ENCODE peak calls at places on chromosome 7, in four cellular contexts. I, C, Y and A are unnamed samples.

GRCh38 chr7:151051108-151051507 is 2.8 kb downstream of the ASIC3 start:
- DNase-seq in I (no peak), C (no peak), Y (peak), A (no peak)

GRCh38 chr7:67788689-67789088 is 792.1 kb downstream of the TYW1 start:
- DNase-seq in I (no peak), C (no peak), Y (peak), A (peak)

GRCh38 chr7:334618-335357 is 44.8 kb downstream of the FOXL3 start:
- DNase-seq in I (no peak), C (no peak), Y (no peak), A (no peak)

GRCh38 chr7:18467011-18467410 is 28.5 kb upstream of the HDAC9 start:
- DNase-seq in I (no peak), C (no peak), Y (no peak), A (no peak)

GRCh38 chr7:116139007-116139406 is 71.3 kb upstream of the TES start:
- DNase-seq in I (no peak), C (peak), Y (no peak), A (no peak)

GRCh38 chr7:116271980-116272886 is 61.9 kb downstream of the TES start:
- DNase-seq in I (no peak), C (no peak), Y (no peak), A (peak)

GRCh38 chr7:5041047-5041446 is 4.6 kb upstream of the RBAK start:
- DNase-seq in I (no peak), C (no peak), Y (no peak), A (no peak)

GRCh38 chr7:141617280-141617679 is 66.1 kb downstream of the AGK start:
- DNase-seq in I (no peak), C (no peak), Y (no peak), A (no peak)

GRCh38 chr7:137840183-137840779 is 6.5 kb downstream of the DGKI start:
- DNase-seq in I (no peak), C (no peak), Y (no peak), A (no peak)

GRCh38 chr7:132141109-132141508 is 435.2 kb downstream of the PLXNA4 start:
- DNase-seq in I (no peak), C (no peak), Y (no peak), A (no peak)

GRCh38 chr7:129804301-129805085 is 148.3 kb downstream of the UBE2H start:
- DNase-seq in I (no peak), C (no peak), Y (no peak), A (no peak)

GRCh38 chr7:372939-373791 is 83.2 kb downstream of the FOXL3 start:
- DNase-seq in I (no peak), C (peak), Y (no peak), A (no peak)

GRCh38 chr7:121132940-121133339 is 144.4 kb downstream of the CPED1 start:
- DNase-seq in I (no peak), C (no peak), Y (no peak), A (no peak)

GRCh38 chr7:147492621-147493020 is 1097.9 kb upstream of the C7orf33 start:
- DNase-seq in I (no peak), C (no peak), Y (no peak), A (no peak)

GRCh38 chr7:41476117-41476803 is 226.6 kb downstream of the INHBA start:
- DNase-seq in I (peak), C (no peak), Y (no peak), A (no peak)

GRCh38 chr7:55130079-55130476 is 111.3 kb downstream of the EGFR start:
- DNase-seq in I (no peak), C (no peak), Y (no peak), A (peak)

GRCh38 chr7:46844486-46844885 is 737.4 kb downstream of the TNS3 start:
- DNase-seq in I (no peak), C (no peak), Y (no peak), A (no peak)

GRCh38 chr7:157010588-157011332 is at the start of gene MNX1:
- DNase-seq in I (no peak), C (peak), Y (peak), A (peak)

GRCh38 chr7:157007470-157008066 is 2.9 kb downstream of the MNX1 start:
- DNase-seq in I (no peak), C (no peak), Y (no peak), A (no peak)

GRCh38 chr7:157008206-157009169 is 2.0 kb downstream of the MNX1 start:
- DNase-seq in I (no peak), C (no peak), Y (no peak), A (no peak)

GRCh38 chr7:157009778-157010587 is 480 bp downstream of the MNX1 start:
- DNase-seq in I (no peak), C (no peak), Y (peak), A (peak)

DNA sequence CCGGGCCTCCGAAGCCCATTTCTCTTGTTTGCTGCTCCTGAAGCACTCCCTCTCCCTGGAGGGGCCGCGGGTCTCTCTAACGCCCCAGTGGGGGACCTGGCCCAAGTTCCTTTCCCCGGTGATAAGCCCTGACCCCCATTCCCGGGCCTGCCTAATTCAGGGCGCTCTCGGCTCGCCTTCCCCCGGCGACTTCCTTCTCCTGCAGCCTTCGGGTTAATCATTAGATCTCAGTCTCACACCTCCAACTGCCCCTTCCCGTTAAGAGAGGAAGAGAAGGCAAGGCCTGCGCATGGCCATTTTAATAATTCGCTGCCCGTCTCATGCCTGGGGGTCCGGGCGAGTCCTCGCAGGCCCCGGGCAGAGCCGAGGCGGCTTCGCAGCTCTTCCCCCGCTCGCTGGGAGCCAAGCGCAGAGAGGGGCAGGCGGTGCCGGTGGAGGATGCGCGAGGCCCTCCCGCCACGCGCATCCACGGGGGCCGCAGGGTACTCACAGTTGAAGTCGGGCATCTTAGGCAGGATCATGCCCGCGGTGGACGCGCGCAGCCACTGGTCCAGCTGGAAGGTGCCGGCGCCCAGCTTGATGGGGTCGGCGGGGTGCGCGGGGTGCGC is 1.2 kb downstream of the MNX1 start:
- DNase-seq in I (no peak), C (peak), Y (no peak), A (peak)
- TF ChIP-seq KDM1A in I (no peak), C (no peak), Y (no peak), A (no peak)

GRCh38 chr7:1387261-1387660 is 72.0 kb downstream of the MICALL2 start:
- DNase-seq in I (no peak), C (no peak), Y (no peak), A (no peak)

GRCh38 chr7:1385086-1385808 is 74.0 kb downstream of the MICALL2 start:
- DNase-seq in I (no peak), C (no peak), Y (no peak), A (no peak)

GRCh38 chr7:1384113-1384415 is 75.2 kb downstream of the MICALL2 start:
- DNase-seq in I (no peak), C (no peak), Y (no peak), A (no peak)

GRCh38 chr7:1386623-1387220 is 72.5 kb downstream of the MICALL2 start:
- DNase-seq in I (no peak), C (no peak), Y (no peak), A (no peak)

GRCh38 chr7:1385809-1386622 is 73.3 kb downstream of the MICALL2 start:
- DNase-seq in I (no peak), C (no peak), Y (no peak), A (no peak)
- TF ChIP-seq REST in I (no peak), C (no peak), Y (no peak), A (no peak)

GRCh38 chr7:2622869-2623697 is 8.7 kb upstream of the TTYH3 start:
- DNase-seq in I (no peak), C (peak), Y (no peak), A (no peak)
- TF ChIP-seq POLR2A in I (no peak), C (no peak), Y (no peak), A (no peak)

DNA sequence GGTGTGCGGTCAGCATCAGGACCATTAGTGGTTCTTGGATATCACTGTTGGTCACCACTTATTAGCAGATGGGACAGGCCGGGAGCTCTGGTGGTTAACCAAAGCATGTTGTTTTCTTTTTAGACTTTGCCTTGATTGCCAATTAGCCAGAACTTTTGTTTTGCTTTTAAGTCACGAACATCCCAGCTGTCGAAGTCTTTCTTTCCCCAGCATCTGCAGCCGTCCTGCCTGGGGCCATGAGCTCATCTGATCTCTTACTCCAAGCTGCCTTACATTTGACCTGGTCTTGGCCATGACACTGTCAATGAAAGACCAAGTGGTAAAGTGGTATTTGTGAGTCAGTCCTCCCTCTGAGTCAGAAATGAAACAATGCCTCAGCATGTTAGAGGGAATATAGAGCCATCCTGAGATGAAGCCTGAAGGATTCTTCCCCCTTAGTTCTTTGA is 53.9 kb upstream of the CREB5 start:
- DNase-seq in I (no peak), C (no peak), Y (no peak), A (peak)
- TF ChIP-seq KDM1A in I (no peak), C (no peak), Y (no peak), A (no peak)

GRCh38 chr7:88396948-88397322 is 90.2 kb upstream of the STEAP4 start:
- DNase-seq in I (no peak), C (no peak), Y (no peak), A (no peak)
- TF ChIP-seq REST in I (no peak), C (no peak), Y (no peak), A (no peak)

GRCh38 chr7:2541291-2542010 is 13.9 kb downstream of the BRAT1 start:
- DNase-seq in I (no peak), C (no peak), Y (no peak), A (no peak)

GRCh38 chr7:2539031-2540028 is 16.0 kb downstream of the BRAT1 start:
- DNase-seq in I (no peak), C (no peak), Y (no peak), A (no peak)

GRCh38 chr7:2540133-2540532 is 15.2 kb downstream of the BRAT1 start:
- DNase-seq in I (no peak), C (no peak), Y (no peak), A (no peak)

GRCh38 chr7:2540641-2541051 is 14.7 kb downstream of the BRAT1 start:
- DNase-seq in I (no peak), C (no peak), Y (peak), A (no peak)

DNA sequence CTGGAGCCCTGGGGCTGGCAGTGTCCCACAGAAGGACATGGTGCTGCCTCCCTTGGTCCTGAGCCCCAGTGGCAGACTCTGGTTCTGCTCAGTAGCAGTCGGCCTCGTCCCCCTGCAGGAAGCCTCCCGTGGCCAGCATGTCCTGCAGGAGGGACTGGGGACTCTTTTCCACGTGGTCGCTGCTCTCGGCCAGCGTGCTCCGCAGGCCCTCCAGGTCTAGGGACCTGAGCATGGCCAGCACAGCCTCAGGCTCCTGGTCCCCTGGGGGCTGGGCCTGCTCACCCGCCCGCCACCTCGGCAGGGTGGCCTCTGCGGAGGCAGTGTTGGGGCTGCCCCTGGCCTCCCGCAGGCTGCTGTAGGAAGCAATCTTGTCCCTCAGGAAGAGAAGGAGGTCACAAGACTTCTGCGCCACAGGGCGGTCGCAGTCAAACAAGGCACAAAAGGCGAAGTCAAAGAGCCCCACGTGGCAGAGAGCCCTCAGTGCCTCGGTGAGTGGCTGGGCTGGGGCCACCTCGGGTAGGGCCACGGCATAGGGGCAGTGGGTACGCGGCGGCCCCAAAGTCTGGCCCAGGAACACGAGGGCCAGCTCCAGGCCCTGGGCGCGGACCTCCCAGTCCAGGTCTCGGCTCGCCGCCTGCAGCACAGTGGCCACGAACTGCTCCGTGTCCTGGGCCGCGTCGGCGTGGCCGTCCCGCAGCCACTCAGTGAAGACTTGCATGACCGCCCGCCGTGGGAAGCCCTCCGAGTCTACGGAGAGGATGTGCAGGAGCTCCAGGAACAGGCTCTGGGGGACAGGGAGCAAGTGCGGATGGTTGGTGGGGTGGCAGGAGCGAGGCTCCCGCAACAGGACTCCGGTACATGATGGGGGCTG is 17.1 kb downstream of the BRAT1 start:
- DNase-seq in I (no peak), C (no peak), Y (no peak), A (no peak)
- TF ChIP-seq POLR2A in I (no peak), C (no peak), Y (no peak), A (no peak)